ENCODE peak calls at places on chromosomes 7 and 10, in nine cellular contexts. X is SIG-M5; O is ELR; H is skeletal muscle cell; T is central memory CD4-positive, alpha-beta T cell; W is dorsolateral prefrontal cortex; E is HEK293T; I is adrenal gland; P is T-cell. Q is an unnamed sample.

GRCh38 chr10:29807407-29807806 is 172.6 kb upstream of the SVIL start:
- DNase-seq in T (no peak), E (no peak), O (peak; percentile 91), I (no peak), X (no peak), H (no peak), W (no peak), P (no peak), Q (no peak)

GRCh38 chr7:39880556-39880955 is 69.5 kb upstream of the CDK13 start:
- DNase-seq in E (no peak), H (no peak), W (no peak), P (no peak), I (no peak), T (no peak), X (no peak), O (peak; percentile 32), Q (no peak)

GRCh38 chr7:68176974-68177373 is 1180.3 kb downstream of the TYW1 start:
- DNase-seq in W (no peak), H (no peak), E (peak; percentile 51), O (peak; percentile 31), T (no peak), P (no peak), X (no peak), I (peak; percentile 82), Q (no peak)

GRCh38 chr7:2001601-2002442 is 230.9 kb downstream of the MAD1L1 start:
- DNase-seq in P (no peak), W (peak; percentile 37), H (no peak), I (no peak), E (no peak), O (no peak), X (no peak), T (no peak), Q (peak; percentile 59)

GRCh38 chr7:24991333-24991732 is 11.4 kb upstream of the OSBPL3 start:
- DNase-seq in O (no peak), X (no peak), T (no peak), H (no peak), E (no peak), I (no peak), P (no peak), W (no peak), Q (no peak)

GRCh38 chr10:782751-783648 is 93.5 kb upstream of the DIP2C start:
- DNase-seq in H (no peak), O (no peak), I (peak; percentile 45), T (no peak), W (peak; percentile 36), X (no peak), E (peak; percentile 6), P (no peak), Q (peak; percentile 48)

GRCh38 chr7:131538791-131539179 is 17.6 kb downstream of the PODXL start:
- DNase-seq in W (no peak), I (no peak), H (no peak), O (no peak), P (no peak), T (no peak), E (no peak), X (no peak), Q (no peak)

GRCh38 chr10:30553625-30554442 is 75.7 kb downstream of the LYZL2 start:
- DNase-seq in P (no peak), I (peak; percentile 87), T (no peak), E (peak; percentile 57), H (no peak), O (peak; percentile 54), W (no peak), X (no peak), Q (peak; percentile 84)

GRCh38 chr7:47890125-47890524 is 58.1 kb downstream of the PKD1L1 start:
- DNase-seq in W (no peak), I (no peak), O (no peak), E (no peak), X (no peak), H (no peak), T (no peak), P (no peak), Q (no peak)

GRCh38 chr10:79139124-79139835 is 70.5 kb downstream of the ZMIZ1 start:
- DNase-seq in O (peak; percentile 95), W (no peak), H (peak; percentile 77), P (no peak), T (no peak), X (no peak), E (no peak), I (peak; percentile 79), Q (peak; percentile 77)

GRCh38 chr10:26637521-26638275 is 59.8 kb upstream of the PDSS1 start:
- DNase-seq in W (no peak), X (no peak), I (no peak), P (no peak), E (no peak), T (no peak), O (no peak), H (no peak), Q (no peak)

Q was measured in tibial artery.